ENCODE peak calls at places on chromosomes 12 and 14, in six cellular contexts. J, W, H, X, E and D are unnamed samples.

GRCh38 chr14:60356921-60357550 is 108.0 kb downstream of the PPM1A start:
- DNase-seq in J (no peak), W (no peak), H (no peak), X (no peak), E (no peak), D (no peak)

GRCh38 chr12:124774462-124775167 is 89.0 kb downstream of the SCARB1 start:
- DNase-seq in J (no peak), W (no peak), H (no peak), X (peak), E (no peak), D (no peak)

GRCh38 chr12:79690606-79691298 is at the start of gene PAWR:
- DNase-seq in J (peak), W (peak), H (peak), X (no peak), E (peak), D (peak)

GRCh38 chr12:91381309-91381804 is 198.7 kb upstream of the DCN start:
- DNase-seq in J (no peak), W (peak), H (peak), X (peak), E (peak), D (no peak)

GRCh38 chr12:56723889-56724659 is 1.0 kb downstream of the NACA start:
- DNase-seq in J (no peak), W (peak), H (peak), X (peak), E (peak), D (peak)

GRCh38 chr14:50599700-50600444 is 39.9 kb downstream of the ATL1 start:
- DNase-seq in J (no peak), W (no peak), H (no peak), X (no peak), E (no peak), D (peak)

GRCh38 chr12:43835656-43836454 is at the start of gene TMEM117:
- DNase-seq in J (peak), W (peak), H (peak), X (peak), E (peak), D (no peak)

GRCh38 chr12:58931518-58931917 is 11.2 kb upstream of the LRIG3 start:
- DNase-seq in J (no peak), W (no peak), H (no peak), X (no peak), E (no peak), D (no peak)

GRCh38 chr12:122533841-122534240 is 6.8 kb downstream of the KNTC1 start:
- DNase-seq in J (no peak), W (no peak), H (no peak), X (no peak), E (no peak), D (no peak)

GRCh38 chr14:70808402-70809237 is 693 bp downstream of the MAP3K9 start:
- DNase-seq in J (peak), W (peak), H (no peak), X (no peak), E (no peak), D (no peak)

GRCh38 chr14:64953661-64954060 is 11.1 kb upstream of the GPX2 start:
- DNase-seq in J (no peak), W (no peak), H (no peak), X (no peak), E (no peak), D (no peak)

GRCh38 chr12:62123721-62124203 is 136.4 kb upstream of the USP15 start:
- DNase-seq in J (no peak), W (no peak), H (peak), X (no peak), E (no peak), D (peak)

GRCh38 chr12:67772276-67773169 is 124.0 kb downstream of the DYRK2 start:
- DNase-seq in J (no peak), W (no peak), H (peak), X (no peak), E (no peak), D (no peak)

GRCh38 chr14:71336488-71337192 is 429.4 kb downstream of the PCNX1 start:
- DNase-seq in J (no peak), W (no peak), H (no peak), X (no peak), E (no peak), D (no peak)

GRCh38 chr14:69505338-69506240 is 21.1 kb downstream of the PLEKHD1 start:
- DNase-seq in J (no peak), W (no peak), H (no peak), X (no peak), E (no peak), D (no peak)

GRCh38 chr14:23034498-23035302 is at the start of gene PSMB5:
- DNase-seq in J (peak), W (peak), H (peak), X (peak), E (peak), D (peak)

GRCh38 chr14:23620177-23620702 is 15.9 kb upstream of the DHRS2 start:
- DNase-seq in J (no peak), W (no peak), H (no peak), X (no peak), E (no peak), D (no peak)

GRCh38 chr14:89014570-89014847 is 190.1 kb downstream of the TTC8 start:
- DNase-seq in J (no peak), W (no peak), H (no peak), X (no peak), E (no peak), D (no peak)

GRCh38 chr12:92654929-92655328 is 47.9 kb upstream of the PLEKHG7 start:
- DNase-seq in J (no peak), W (no peak), H (no peak), X (peak), E (no peak), D (no peak)

GRCh38 chr14:90518941-90519256 is 122.1 kb downstream of the CALM1 start:
- DNase-seq in J (peak), W (no peak), H (peak), X (no peak), E (no peak), D (no peak)

GRCh38 chr12:64064240-64064639 is 157.9 kb downstream of the KICS2 start:
- DNase-seq in J (no peak), W (no peak), H (no peak), X (no peak), E (no peak), D (no peak)

GRCh38 chr14:75015496-75015895 is 12.8 kb downstream of the EIF2B2 start:
- DNase-seq in J (no peak), W (no peak), H (no peak), X (no peak), E (no peak), D (no peak)

GRCh38 chr12:122842505-122843405 is 7.5 kb downstream of the HIP1R start:
- DNase-seq in J (peak), W (no peak), H (no peak), X (no peak), E (no peak), D (no peak)

GRCh38 chr12:110637869-110638441 is 24.0 kb downstream of the TCTN1 start:
- DNase-seq in J (no peak), W (no peak), H (no peak), X (no peak), E (no peak), D (no peak)

GRCh38 chr14:106459971-106460730 is 933.8 kb downstream of the TMEM121 start:
- DNase-seq in J (no peak), W (no peak), H (no peak), X (no peak), E (no peak), D (no peak)

GRCh38 chr12:123134265-123134664 is 16.6 kb downstream of the PITPNM2 start:
- DNase-seq in J (peak), W (no peak), H (no peak), X (no peak), E (no peak), D (no peak)

GRCh38 chr12:14774944-14775651 is 28.2 kb downstream of the WBP11 start:
- DNase-seq in J (peak), W (peak), H (peak), X (no peak), E (peak), D (no peak)

GRCh38 chr12:42234970-42235369 is 3.1 kb downstream of the YAF2 start:
- DNase-seq in J (no peak), W (no peak), H (peak), X (no peak), E (no peak), D (no peak)

GRCh38 chr12:103654816-103655215 is 67.7 kb downstream of the STAB2 start:
- DNase-seq in J (no peak), W (no peak), H (no peak), X (no peak), E (no peak), D (no peak)

GRCh38 chr14:50855558-50855957 is 16.3 kb upstream of the ABHD12B start:
- DNase-seq in J (no peak), W (no peak), H (no peak), X (no peak), E (no peak), D (no peak)

GRCh38 chr14:52733824-52734223 is 3.9 kb downstream of the STYX start:
- DNase-seq in J (no peak), W (no peak), H (no peak), X (no peak), E (no peak), D (no peak)

GRCh38 chr12:24661657-24662096 is 287.2 kb downstream of the BCAT1 start:
- DNase-seq in J (peak), W (no peak), H (no peak), X (no peak), E (peak), D (no peak)

GRCh38 chr12:76346798-76347420 is 1.3 kb downstream of the BBS10 start:
- DNase-seq in J (no peak), W (peak), H (peak), X (no peak), E (peak), D (peak)

GRCh38 chr12:49230810-49231209 is 34.1 kb upstream of the TUBA1C start:
- DNase-seq in J (no peak), W (no peak), H (no peak), X (no peak), E (no peak), D (no peak)

GRCh38 chr12:69908208-69908607 is 83.2 kb downstream of the MYRFL start:
- DNase-seq in J (no peak), W (no peak), H (no peak), X (no peak), E (no peak), D (no peak)

GRCh38 chr14:90513151-90514014 is 116.6 kb downstream of the CALM1 start:
- DNase-seq in J (peak), W (peak), H (peak), X (no peak), E (no peak), D (peak)

GRCh38 chr14:96271421-96271762 is 15.4 kb downstream of the BDKRB1 start:
- DNase-seq in J (no peak), W (no peak), H (no peak), X (no peak), E (no peak), D (no peak)

GRCh38 chr12:72465940-72466630 is 193.9 kb downstream of the TRHDE start:
- DNase-seq in J (no peak), W (no peak), H (no peak), X (no peak), E (no peak), D (no peak)

GRCh38 chr14:104820669-104821228 is 19.8 kb downstream of the ZBTB42 start:
- DNase-seq in J (peak), W (peak), H (peak), X (no peak), E (no peak), D (no peak)
- TF ChIP-seq CTCF in J (peak), W (peak), H (peak), X (peak), E (no peak), D (no peak)

GRCh38 chr14:20971705-20972021 is 16.4 kb downstream of the RNASE2 start:
- DNase-seq in J (no peak), W (no peak), H (no peak), X (no peak), E (no peak), D (no peak)
- H3K4me3 ChIP-seq in J (peak), W (peak), H (peak), X (no peak), E (no peak), D (no peak)

GRCh38 chr12:4117386-4118016 is 156.1 kb upstream of the CCND2 start:
- DNase-seq in J (no peak), W (no peak), H (no peak), X (no peak), E (no peak), D (no peak)
- TF ChIP-seq CTCF in J (no peak), W (no peak), H (no peak), X (no peak), E (no peak), D (no peak)

GRCh38 chr14:55025948-55026347 is 951 bp downstream of the WDHD1 start:
- DNase-seq in J (no peak), W (no peak), H (no peak), X (no peak), E (no peak), D (no peak)
- H3K4me3 ChIP-seq in J (peak), W (peak), H (peak), X (peak), E (no peak), D (peak)

GRCh38 chr14:37591311-37591940 is 3.6 kb downstream of the FOXA1 start:
- DNase-seq in J (peak), W (peak), H (no peak), X (no peak), E (no peak), D (no peak)
- TF ChIP-seq CTCF in J (peak), W (peak), H (no peak), X (peak), E (no peak), D (peak)